ENCODE peak calls at places on chromosome 2, in four cellular contexts. D, T, A and E are unnamed samples.

GRCh38 chr2:233331536-233331935 is 22.8 kb upstream of the DGKD start:
- DNase-seq in D (no peak), T (no peak), A (no peak), E (no peak)

GRCh38 chr2:17757321-17757720 is 3.4 kb downstream of the GEN1 start:
- DNase-seq in D (peak), T (no peak), A (no peak), E (peak)

GRCh38 chr2:224646242-224646846 is 61.2 kb upstream of the CUL3 start:
- DNase-seq in D (peak), T (peak), A (no peak), E (peak)

GRCh38 chr2:71486881-71487640 is 33.7 kb downstream of the DYSF start:
- DNase-seq in D (no peak), T (no peak), A (no peak), E (no peak)

GRCh38 chr2:14530506-14530905 is 102.0 kb upstream of the LRATD1 start:
- DNase-seq in D (peak), T (no peak), A (no peak), E (no peak)

GRCh38 chr2:180706694-180707093 is 273.7 kb upstream of the UBE2E3 start:
- DNase-seq in D (no peak), T (peak), A (no peak), E (peak)

GRCh38 chr2:26399781-26400376 is 1.8 kb upstream of the DRC1 start:
- DNase-seq in D (no peak), T (no peak), A (no peak), E (no peak)

GRCh38 chr2:143468341-143468888 is 339.2 kb downstream of the ARHGAP15 start:
- DNase-seq in D (no peak), T (no peak), A (no peak), E (no peak)

GRCh38 chr2:53347219-53347618 is 420.4 kb upstream of the CHAC2 start:
- DNase-seq in D (no peak), T (no peak), A (no peak), E (no peak)

GRCh38 chr2:101766337-101766736 is 68.8 kb downstream of the MAP4K4 start:
- DNase-seq in D (no peak), T (no peak), A (no peak), E (no peak)

GRCh38 chr2:101770672-101771071 is 73.2 kb downstream of the MAP4K4 start:
- DNase-seq in D (peak), T (peak), A (no peak), E (peak)

GRCh38 chr2:101771226-101771906 is 73.9 kb downstream of the MAP4K4 start:
- DNase-seq in D (no peak), T (no peak), A (no peak), E (no peak)

GRCh38 chr2:101766871-101767739 is 69.6 kb downstream of the MAP4K4 start:
- DNase-seq in D (peak), T (peak), A (peak), E (peak)

GRCh38 chr2:101768480-101769077 is 71.1 kb downstream of the MAP4K4 start:
- DNase-seq in D (no peak), T (no peak), A (no peak), E (no peak)
- H3K4me3 ChIP-seq in D (no peak), T (no peak), A (no peak), E (no peak)

GRCh38 chr2:217994776-217995274 is 8.0 kb downstream of the TNS1 start:
- DNase-seq in D (peak), T (peak), A (no peak), E (peak)

GRCh38 chr2:217997510-217997909 is 5.3 kb downstream of the TNS1 start:
- DNase-seq in D (no peak), T (no peak), A (no peak), E (no peak)

GRCh38 chr2:217993817-217994459 is 8.9 kb downstream of the TNS1 start:
- DNase-seq in D (peak), T (peak), A (peak), E (no peak)

GRCh38 chr2:217996345-217996744 is 6.5 kb downstream of the TNS1 start:
- DNase-seq in D (peak), T (no peak), A (no peak), E (peak)

GRCh38 chr2:217995741-217996141 is 7.1 kb downstream of the TNS1 start:
- DNase-seq in D (no peak), T (no peak), A (no peak), E (no peak)
- H2BK120ac ChIP-seq in D (peak), T (no peak), A (peak), E (peak)

GRCh38 chr2:183759033-183759432 is 634.8 kb downstream of the NUP35 start:
- DNase-seq in D (no peak), T (no peak), A (no peak), E (no peak)
- H3K27ac ChIP-seq in D (no peak), T (no peak), A (no peak), E (no peak)

GRCh38 chr2:168404764-168405163 is 51.3 kb upstream of the CERS6 start:
- DNase-seq in D (no peak), T (no peak), A (no peak), E (no peak)
- H3K4me3 ChIP-seq in D (no peak), T (no peak), A (no peak), E (no peak)